ENCODE peak calls at places on chromosome 9, in five cellular contexts. One of them, this sample, is unnamed.

GRCh38 chr9:71762900-71763653 is 5.2 kb downstream of the CEMIP2 start:
- DNase-seq in natural killer cell: no peak
- DNase-seq in GM04503: peak
- DNase-seq in tibial artery: no peak
- DNase-seq in colonic mucosa: peak
- DNase-seq in this sample: no peak

GRCh38 chr9:135474915-135475314 is 4.7 kb upstream of the PPP1R26 start:
- DNase-seq in natural killer cell: no peak
- DNase-seq in GM04503: no peak
- DNase-seq in tibial artery: no peak
- DNase-seq in colonic mucosa: no peak
- DNase-seq in this sample: no peak

GRCh38 chr9:7058539-7058938 is 300.8 kb downstream of the KDM4C start:
- DNase-seq in natural killer cell: no peak
- DNase-seq in GM04503: no peak
- DNase-seq in tibial artery: no peak
- DNase-seq in colonic mucosa: no peak
- DNase-seq in this sample: no peak

GRCh38 chr9:137487454-137488329 is 28.6 kb upstream of the NSMF start:
- DNase-seq in natural killer cell: no peak
- DNase-seq in GM04503: no peak
- DNase-seq in tibial artery: no peak
- DNase-seq in colonic mucosa: no peak
- DNase-seq in this sample: no peak

GRCh38 chr9:75197521-75197920 is 109.2 kb downstream of the OSTF1 start:
- DNase-seq in natural killer cell: no peak
- DNase-seq in GM04503: no peak
- DNase-seq in tibial artery: no peak
- DNase-seq in colonic mucosa: no peak
- DNase-seq in this sample: no peak

GRCh38 chr9:5442400-5443011 is 4.8 kb upstream of the PLGRKT start:
- DNase-seq in natural killer cell: no peak
- DNase-seq in GM04503: no peak
- DNase-seq in tibial artery: no peak
- DNase-seq in colonic mucosa: peak
- DNase-seq in this sample: no peak

GRCh38 chr9:90451804-90452203 is 190.8 kb downstream of the DIRAS2 start:
- DNase-seq in natural killer cell: no peak
- DNase-seq in GM04503: no peak
- DNase-seq in tibial artery: no peak
- DNase-seq in colonic mucosa: no peak
- DNase-seq in this sample: no peak

GRCh38 chr9:137605146-137606004 is at the start of gene ARRDC1:
- DNase-seq in natural killer cell: peak
- DNase-seq in GM04503: no peak
- DNase-seq in tibial artery: peak
- DNase-seq in colonic mucosa: peak
- DNase-seq in this sample: peak

GRCh38 chr9:110064721-110065252 is 143.2 kb downstream of the C9orf152 start:
- DNase-seq in natural killer cell: no peak
- DNase-seq in GM04503: no peak
- DNase-seq in tibial artery: no peak
- DNase-seq in colonic mucosa: no peak
- DNase-seq in this sample: no peak

GRCh38 chr9:10678790-10679189 is 66.0 kb upstream of the PTPRD start:
- DNase-seq in natural killer cell: no peak
- DNase-seq in GM04503: no peak
- DNase-seq in tibial artery: no peak
- DNase-seq in colonic mucosa: no peak
- DNase-seq in this sample: no peak

GRCh38 chr9:135521608-135522095 is 412 bp downstream of the LCN1 start:
- DNase-seq in natural killer cell: no peak
- DNase-seq in GM04503: no peak
- DNase-seq in tibial artery: no peak
- DNase-seq in colonic mucosa: no peak
- DNase-seq in this sample: no peak

GRCh38 chr9:279674-280073 is 65.0 kb downstream of the DOCK8 start:
- DNase-seq in natural killer cell: no peak
- DNase-seq in GM04503: no peak
- DNase-seq in tibial artery: no peak
- DNase-seq in colonic mucosa: no peak
- DNase-seq in this sample: no peak

GRCh38 chr9:29006603-29007002 is 1433.3 kb upstream of the C9orf72 start:
- DNase-seq in natural killer cell: no peak
- DNase-seq in GM04503: no peak
- DNase-seq in tibial artery: no peak
- DNase-seq in colonic mucosa: no peak
- DNase-seq in this sample: no peak

GRCh38 chr9:27412963-27413362 is 111.1 kb upstream of the IFNK start:
- DNase-seq in natural killer cell: no peak
- DNase-seq in GM04503: no peak
- DNase-seq in tibial artery: no peak
- DNase-seq in colonic mucosa: no peak
- DNase-seq in this sample: no peak

GRCh38 chr9:130139251-130139650 is 33.0 kb upstream of the NCS1 start:
- DNase-seq in natural killer cell: no peak
- DNase-seq in GM04503: no peak
- DNase-seq in tibial artery: no peak
- DNase-seq in colonic mucosa: no peak
- DNase-seq in this sample: no peak

GRCh38 chr9:38066167-38066906 is 2.7 kb downstream of the SHB start:
- DNase-seq in natural killer cell: no peak
- DNase-seq in GM04503: no peak
- DNase-seq in tibial artery: no peak
- DNase-seq in colonic mucosa: peak
- DNase-seq in this sample: no peak

GRCh38 chr9:117487555-117488175 is 72.8 kb upstream of the ASTN2 start:
- DNase-seq in natural killer cell: peak
- DNase-seq in GM04503: no peak
- DNase-seq in tibial artery: peak
- DNase-seq in colonic mucosa: peak
- DNase-seq in this sample: peak

GRCh38 chr9:73577867-73578266 is 426.2 kb downstream of the ANXA1 start:
- DNase-seq in natural killer cell: no peak
- DNase-seq in GM04503: no peak
- DNase-seq in tibial artery: no peak
- DNase-seq in colonic mucosa: no peak
- DNase-seq in this sample: no peak

GRCh38 chr9:112570731-112571167 is 84.1 kb downstream of the KIAA1958 start:
- DNase-seq in natural killer cell: no peak
- DNase-seq in GM04503: no peak
- DNase-seq in tibial artery: no peak
- DNase-seq in colonic mucosa: peak
- DNase-seq in this sample: peak

GRCh38 chr9:97874617-97875016 is 21.6 kb downstream of the FOXE1 start:
- DNase-seq in natural killer cell: no peak
- DNase-seq in GM04503: no peak
- DNase-seq in tibial artery: no peak
- DNase-seq in colonic mucosa: no peak
- DNase-seq in this sample: no peak

GRCh38 chr9:21551401-21551800 is 69.3 kb upstream of the IFNE start:
- DNase-seq in natural killer cell: no peak
- DNase-seq in GM04503: no peak
- DNase-seq in tibial artery: no peak
- DNase-seq in colonic mucosa: no peak
- DNase-seq in this sample: no peak

GRCh38 chr9:77521091-77521490 is 127.0 kb downstream of the GNA14 start:
- DNase-seq in natural killer cell: no peak
- DNase-seq in GM04503: no peak
- DNase-seq in tibial artery: no peak
- DNase-seq in colonic mucosa: no peak
- DNase-seq in this sample: no peak

GRCh38 chr9:109264865-109265532 is 55.9 kb downstream of the EPB41L4B start:
- DNase-seq in natural killer cell: no peak
- DNase-seq in GM04503: no peak
- DNase-seq in tibial artery: no peak
- DNase-seq in colonic mucosa: peak
- DNase-seq in this sample: no peak

GRCh38 chr9:114300153-114300845 is 22.6 kb upstream of the ORM1 start:
- DNase-seq in natural killer cell: peak
- DNase-seq in GM04503: no peak
- DNase-seq in tibial artery: no peak
- DNase-seq in colonic mucosa: no peak
- DNase-seq in this sample: peak

GRCh38 chr9:123568691-123569342 is 212.8 kb downstream of the CRB2 start:
- DNase-seq in natural killer cell: no peak
- DNase-seq in GM04503: peak
- DNase-seq in tibial artery: no peak
- DNase-seq in colonic mucosa: no peak
- DNase-seq in this sample: no peak

This sample was measured in Peyer's patch.